ENCODE peak calls at places on chromosome 9, in eight cellular contexts. T is sigmoid colon, Z is heart right ventricle, R is mucosa of descending colon, A is GM06990, K is astrocyte of the spinal cord, X is ovary, L is K562. Y is an unnamed sample.

GRCh38 chr9:125258832-125259534 is 2.6 kb upstream of the GAPVD1 start:
- DNase-seq in T (no peak), Z (no peak), R (no peak), A (no peak), K (no peak), X (no peak), L (no peak), Y (no peak)

GRCh38 chr9:18739127-18739526 is 265.2 kb downstream of the ADAMTSL1 start:
- DNase-seq in T (no peak), Z (no peak), R (no peak), A (no peak), K (no peak), X (no peak), L (no peak), Y (no peak)

GRCh38 chr9:116234091-116234490 is 80.5 kb downstream of the PAPPA start:
- DNase-seq in T (no peak), Z (no peak), R (no peak), A (no peak), K (peak), X (no peak), L (no peak), Y (no peak)

GRCh38 chr9:125732562-125732961 is 14.6 kb upstream of the PBX3 start:
- DNase-seq in T (no peak), Z (no peak), R (no peak), A (no peak), K (no peak), X (no peak), L (no peak), Y (no peak)

GRCh38 chr9:121399883-121400607 is 30.0 kb upstream of the STOM start:
- DNase-seq in T (no peak), Z (peak), R (no peak), A (peak), K (peak), X (no peak), L (peak), Y (no peak)

GRCh38 chr9:82208741-82209450 is 220.3 kb downstream of the SPATA31D1 start:
- DNase-seq in T (no peak), Z (no peak), R (no peak), A (no peak), K (no peak), X (no peak), L (no peak), Y (no peak)

GRCh38 chr9:134243778-134244467 is 79.6 kb upstream of the RNU6ATAC start:
- DNase-seq in T (no peak), Z (no peak), R (no peak), A (peak), K (no peak), X (no peak), L (no peak), Y (no peak)

GRCh38 chr9:104088416-104088815 is 5.7 kb upstream of the SMC2 start:
- DNase-seq in T (no peak), Z (no peak), R (no peak), A (no peak), K (no peak), X (no peak), L (no peak), Y (no peak)

GRCh38 chr9:131304676-131305366 is 15.3 kb downstream of the PLPP7 start:
- DNase-seq in T (no peak), Z (no peak), R (no peak), A (no peak), K (no peak), X (no peak), L (no peak), Y (no peak)

GRCh38 chr9:130837002-130837511 is 2.0 kb downstream of the ABL1 start:
- DNase-seq in T (no peak), Z (no peak), R (no peak), A (no peak), K (peak), X (no peak), L (no peak), Y (no peak)

GRCh38 chr9:89226076-89226475 is 47.5 kb upstream of the SHC3 start:
- DNase-seq in T (no peak), Z (no peak), R (no peak), A (no peak), K (peak), X (no peak), L (no peak), Y (no peak)

GRCh38 chr9:77453857-77454647 is 194.1 kb downstream of the GNA14 start:
- DNase-seq in T (no peak), Z (no peak), R (no peak), A (peak), K (no peak), X (no peak), L (no peak), Y (no peak)

GRCh38 chr9:131125038-131125287 is 423 bp upstream of the NUP214 start:
- DNase-seq in T (no peak), Z (no peak), R (no peak), A (no peak), K (no peak), X (no peak), L (no peak), Y (no peak)

GRCh38 chr9:19199012-19199411 is 31.5 kb upstream of the DENND4C start:
- DNase-seq in T (no peak), Z (no peak), R (no peak), A (no peak), K (no peak), X (no peak), L (no peak), Y (no peak)

GRCh38 chr9:84174486-84174885 is 166.1 kb downstream of the SLC28A3 start:
- DNase-seq in T (no peak), Z (no peak), R (no peak), A (no peak), K (no peak), X (no peak), L (no peak), Y (no peak)

GRCh38 chr9:88173378-88173999 is 35.2 kb upstream of the SPATA31C2 start:
- DNase-seq in T (no peak), Z (peak), R (no peak), A (peak), K (peak), X (no peak), L (peak), Y (peak)

GRCh38 chr9:77750284-77750683 is 102.2 kb upstream of the GNA14 start:
- DNase-seq in T (no peak), Z (no peak), R (no peak), A (no peak), K (no peak), X (no peak), L (no peak), Y (no peak)

GRCh38 chr9:18822850-18823249 is 210.2 kb downstream of the SAXO1 start:
- DNase-seq in T (no peak), Z (no peak), R (no peak), A (no peak), K (no peak), X (no peak), L (no peak), Y (no peak)

GRCh38 chr9:24841993-24842392 is 296.3 kb upstream of the IZUMO3 start:
- DNase-seq in T (no peak), Z (no peak), R (no peak), A (no peak), K (no peak), X (no peak), L (no peak), Y (no peak)

GRCh38 chr9:33041459-33042188 is 16.6 kb downstream of the DNAJA1 start:
- DNase-seq in T (no peak), Z (no peak), R (no peak), A (no peak), K (no peak), X (no peak), L (no peak), Y (no peak)

GRCh38 chr9:137068539-137069507 is 1.5 kb downstream of the SAPCD2 start:
- DNase-seq in T (no peak), Z (no peak), R (no peak), A (no peak), K (no peak), X (no peak), L (no peak), Y (no peak)

GRCh38 chr9:3856592-3856991 is 330.8 kb upstream of the RFX3 start:
- DNase-seq in T (no peak), Z (no peak), R (no peak), A (no peak), K (peak), X (no peak), L (no peak), Y (no peak)

GRCh38 chr9:115482747-115483146 is 364.8 kb upstream of the TNC start:
- DNase-seq in T (no peak), Z (no peak), R (no peak), A (no peak), K (no peak), X (no peak), L (no peak), Y (no peak)

GRCh38 chr9:68538200-68538599 is 2.5 kb downstream of the TMEM252 start:
- DNase-seq in T (peak), Z (peak), R (no peak), A (no peak), K (no peak), X (no peak), L (no peak), Y (no peak)

GRCh38 chr9:77933976-77934375 is 97.6 kb downstream of the GNAQ start:
- DNase-seq in T (no peak), Z (no peak), R (no peak), A (no peak), K (no peak), X (no peak), L (peak), Y (no peak)

GRCh38 chr9:89879276-89879675 is 274.5 kb downstream of the GADD45G start:
- DNase-seq in T (peak), Z (no peak), R (no peak), A (no peak), K (no peak), X (no peak), L (no peak), Y (no peak)

GRCh38 chr9:112503170-112503569 is 16.5 kb downstream of the KIAA1958 start:
- DNase-seq in T (no peak), Z (no peak), R (no peak), A (no peak), K (no peak), X (no peak), L (peak), Y (peak)

GRCh38 chr9:134422301-134422700 is 96.0 kb downstream of the RXRA start:
- DNase-seq in T (no peak), Z (peak), R (peak), A (no peak), K (no peak), X (peak), L (no peak), Y (peak)

GRCh38 chr9:128636024-128636390 is 20.6 kb downstream of the DYNC2I2 start:
- DNase-seq in T (no peak), Z (peak), R (peak), A (no peak), K (no peak), X (peak), L (no peak), Y (peak)
- TF ChIP-seq CTCF in T (no peak), Z (no peak), R (no peak), A (no peak), K (peak), X (no peak), L (no peak), Y (peak)

GRCh38 chr9:15400281-15400941 is 22.3 kb upstream of the SNAPC3 start:
- DNase-seq in T (no peak), Z (no peak), R (no peak), A (no peak), K (peak), X (no peak), L (no peak), Y (no peak)

GRCh38 chr9:15401266-15401665 is 21.4 kb upstream of the SNAPC3 start:
- DNase-seq in T (no peak), Z (no peak), R (no peak), A (no peak), K (peak), X (no peak), L (no peak), Y (no peak)

GRCh38 chr9:15404171-15404570 is 18.5 kb upstream of the SNAPC3 start:
- DNase-seq in T (no peak), Z (no peak), R (no peak), A (no peak), K (no peak), X (no peak), L (no peak), Y (no peak)

DNA sequence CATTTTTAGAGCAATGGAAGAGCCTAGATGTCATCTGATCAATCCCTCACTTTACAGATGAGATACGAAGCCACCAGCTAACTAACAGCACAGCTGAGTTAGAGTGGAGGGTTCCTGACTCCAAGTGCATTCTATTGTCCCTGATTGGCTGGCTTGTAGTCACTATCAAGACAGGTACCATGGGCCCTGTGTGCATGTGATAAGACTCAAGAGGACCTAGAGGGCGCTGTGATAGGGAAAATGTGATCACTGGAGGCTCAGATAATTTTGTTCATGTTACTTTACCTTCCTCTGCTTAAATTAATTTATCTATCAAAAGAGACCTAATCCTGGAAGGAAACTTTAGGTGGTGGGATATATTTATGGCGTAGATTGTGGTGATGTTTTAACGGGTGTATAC is 19.5 kb upstream of the SNAPC3 start:
- DNase-seq in T (no peak), Z (no peak), R (no peak), A (no peak), K (no peak), X (no peak), L (peak), Y (no peak)
- TF ChIP-seq CTCF in T (no peak), Z (no peak), R (no peak), A (peak), K (peak), X (no peak), L (peak), Y (peak)

DNA sequence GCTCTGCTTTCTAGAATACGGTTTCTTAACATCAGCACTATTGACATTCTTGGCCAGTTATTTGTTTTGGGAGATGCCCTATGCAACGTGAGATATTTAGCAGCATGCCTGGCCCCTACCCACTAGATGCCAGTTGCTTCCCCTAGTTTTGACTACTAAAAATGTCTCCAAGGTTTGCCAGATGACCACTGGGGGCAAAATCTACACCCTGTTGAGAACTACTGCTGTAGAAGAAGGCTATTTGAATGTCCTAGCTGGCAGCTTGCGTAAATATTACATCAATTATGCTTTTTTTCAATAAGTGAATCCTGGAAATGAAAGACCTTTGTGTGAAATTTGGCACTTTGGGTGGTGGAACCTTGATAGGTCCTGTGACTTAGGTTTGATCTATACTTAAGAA is 5.0 kb downstream of the NCBP1 start:
- DNase-seq in T (no peak), Z (no peak), R (no peak), A (no peak), K (no peak), X (no peak), L (peak), Y (no peak)
- TF ChIP-seq CTCF in T (no peak), Z (no peak), R (no peak), A (peak), K (peak), X (no peak), L (peak), Y (no peak)

GRCh38 chr9:35448511-35448910 is 41.4 kb upstream of the RUSC2 start:
- DNase-seq in T (no peak), Z (no peak), R (no peak), A (no peak), K (peak), X (no peak), L (no peak), Y (no peak)

GRCh38 chr9:35452481-35452880 is 37.4 kb upstream of the RUSC2 start:
- DNase-seq in T (no peak), Z (no peak), R (no peak), A (no peak), K (no peak), X (no peak), L (peak), Y (no peak)
- TF ChIP-seq CTCF in T (no peak), Z (no peak), R (no peak), A (peak), K (peak), X (no peak), L (no peak), Y (no peak)

GRCh38 chr9:92664394-92665152 is 5.4 kb downstream of the IPPK start:
- DNase-seq in T (no peak), Z (no peak), R (no peak), A (no peak), K (peak), X (no peak), L (no peak), Y (no peak)
- TF ChIP-seq CTCF in T (no peak), Z (no peak), R (no peak), A (no peak), K (no peak), X (no peak), L (no peak), Y (no peak)

DNA sequence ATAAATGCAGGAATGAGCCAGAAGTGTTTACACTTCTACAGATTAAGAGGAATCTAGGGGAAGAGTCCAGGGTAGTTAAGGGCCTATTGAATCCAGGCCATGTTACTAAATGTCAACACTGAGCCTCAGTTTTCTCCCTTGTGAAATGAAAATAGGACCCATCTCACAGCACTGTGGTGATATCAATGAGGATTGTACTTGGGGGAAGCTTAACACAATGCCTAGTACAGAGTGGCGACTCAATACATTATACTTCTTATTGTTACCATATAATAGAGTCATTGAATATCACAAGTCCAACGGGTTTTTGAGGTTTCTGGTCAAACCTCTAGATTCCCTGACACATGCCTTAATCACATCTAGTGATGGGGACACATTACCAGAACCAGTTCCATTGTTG is 4.6 kb downstream of the TRUB2 start:
- DNase-seq in T (no peak), Z (no peak), R (no peak), A (no peak), K (no peak), X (no peak), L (no peak), Y (no peak)
- TF ChIP-seq CTCF in T (no peak), Z (no peak), R (no peak), A (no peak), K (no peak), X (no peak), L (no peak), Y (no peak)

GRCh38 chr9:132697230-132697629 is 27.0 kb downstream of the GTF3C4 start:
- DNase-seq in T (no peak), Z (no peak), R (no peak), A (no peak), K (no peak), X (no peak), L (no peak), Y (no peak)

GRCh38 chr9:132699926-132700325 is 29.7 kb downstream of the GTF3C4 start:
- DNase-seq in T (no peak), Z (no peak), R (no peak), A (no peak), K (no peak), X (no peak), L (no peak), Y (no peak)

GRCh38 chr9:132702254-132702653 is 32.0 kb downstream of the GTF3C4 start:
- DNase-seq in T (no peak), Z (no peak), R (no peak), A (no peak), K (no peak), X (no peak), L (peak), Y (no peak)

GRCh38 chr9:132703336-132703735 is 33.1 kb downstream of the GTF3C4 start:
- DNase-seq in T (no peak), Z (no peak), R (no peak), A (no peak), K (no peak), X (no peak), L (no peak), Y (no peak)

DNA sequence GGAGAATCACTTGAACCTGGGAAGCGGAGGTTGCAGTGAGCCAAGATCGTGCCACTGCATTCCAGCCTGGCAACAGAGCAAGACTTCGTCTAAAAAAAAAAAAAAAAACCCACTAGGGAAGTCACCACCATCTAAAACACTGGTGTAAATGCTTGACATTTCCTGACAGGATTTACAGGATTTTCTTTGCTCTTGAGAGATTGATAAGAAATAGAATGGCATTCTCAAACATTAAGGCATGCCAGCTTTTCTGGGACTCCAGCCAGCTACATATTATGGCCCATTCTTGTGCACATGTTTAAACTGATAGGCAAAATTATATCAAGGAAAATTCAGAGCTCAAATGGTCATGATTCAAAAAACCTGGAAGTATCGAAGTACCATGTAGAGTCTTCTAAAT is 28.7 kb downstream of the GTF3C4 start:
- DNase-seq in T (no peak), Z (no peak), R (no peak), A (no peak), K (no peak), X (no peak), L (no peak), Y (no peak)
- TF ChIP-seq CTCF in T (no peak), Z (no peak), R (no peak), A (no peak), K (no peak), X (no peak), L (no peak), Y (no peak)

DNA sequence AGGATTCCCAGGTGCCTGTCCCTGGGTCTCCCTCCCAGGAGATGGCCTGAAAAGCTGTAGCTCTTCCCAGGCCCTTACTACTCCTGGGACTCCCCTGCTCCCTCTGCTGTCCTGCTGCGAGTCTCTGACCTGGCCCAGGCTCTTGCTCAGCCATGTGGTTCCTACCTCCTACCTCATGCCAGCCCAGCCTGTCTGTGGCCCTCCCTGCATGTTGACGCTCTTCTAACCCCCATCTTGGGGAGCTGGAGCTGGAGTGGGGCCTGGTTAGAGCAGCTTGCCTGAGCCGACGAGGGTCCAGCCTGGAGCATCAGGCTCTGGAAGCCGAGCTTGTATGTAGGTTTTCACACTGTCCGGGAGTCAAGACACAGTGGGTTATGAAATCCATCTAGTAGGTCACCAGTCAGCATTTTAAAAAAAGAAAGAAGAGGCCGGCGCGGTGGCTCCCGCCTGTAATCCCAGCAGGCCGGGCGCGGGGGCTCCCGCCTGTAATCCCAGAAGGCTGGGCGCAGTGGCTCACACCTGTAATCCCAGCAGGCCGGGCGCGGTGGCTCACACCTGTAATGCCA is 244.4 kb downstream of the FANCC start:
- DNase-seq in T (peak), Z (no peak), R (no peak), A (no peak), K (no peak), X (no peak), L (no peak), Y (no peak)
- TF ChIP-seq CTCF in T (no peak), Z (no peak), R (no peak), A (no peak), K (peak), X (no peak), L (peak), Y (no peak)